ENCODE peak calls at places on chromosome 17, in four cellular contexts. W is colonic mucosa, H is mammary epithelial cell, P is left lung. O is an unnamed sample.

GRCh38 chr17:51056813-51057510 is 63.7 kb downstream of the SPAG9 start:
- DNase-seq in H (peak; percentile 89), P (no peak), W (peak; percentile 36), O (no peak)

GRCh38 chr17:28698253-28698941 is 13.3 kb downstream of the PROCA1 start:
- DNase-seq in W (peak; percentile 91), P (no peak), H (no peak), O (no peak)

GRCh38 chr17:8892338-8892690 is 24.8 kb upstream of the PIK3R6 start:
- DNase-seq in P (no peak), H (no peak), W (no peak), O (no peak)

GRCh38 chr17:79728908-79729471 is 1.8 kb upstream of the ENPP7 start:
- DNase-seq in P (no peak), W (no peak), H (no peak), O (no peak)

GRCh38 chr17:83189673-83190385 is 110.4 kb downstream of the METRNL start:
- DNase-seq in W (peak; percentile 29), P (peak; percentile 86), H (no peak), O (peak; percentile 36)

GRCh38 chr17:21075739-21076085 is 32.9 kb upstream of the USP22 start:
- DNase-seq in W (no peak), H (no peak), P (no peak), O (no peak)

GRCh38 chr17:43880420-43880991 is 26.8 kb downstream of the MPP2 start:
- DNase-seq in W (peak; percentile 69), P (peak; percentile 80), H (peak; percentile 25), O (no peak)

GRCh38 chr17:18377437-18378204 is at the start of gene EVPLL:
- DNase-seq in H (peak; percentile 94), W (peak; percentile 81), P (peak; percentile 91), O (no peak)

GRCh38 chr17:78263063-78263735 is 31.8 kb downstream of the TMEM235 start:
- DNase-seq in P (peak; percentile 90), H (no peak), W (peak; percentile 58), O (no peak)

GRCh38 chr17:45577571-45578279 is 87.2 kb upstream of the PLEKHM1 start:
- DNase-seq in P (no peak), H (no peak), W (no peak), O (no peak)

GRCh38 chr17:81523139-81524062 is 4.8 kb upstream of the FSCN2 start:
- DNase-seq in W (no peak), P (peak; percentile 65), H (no peak), O (no peak)

GRCh38 chr17:81083125-81083765 is 48.3 kb downstream of the BAIAP2 start:
- DNase-seq in P (no peak), H (no peak), W (no peak), O (no peak)

GRCh38 chr17:4854181-4854681 is 21.1 kb downstream of the MINK1 start:
- DNase-seq in H (peak; percentile 98), W (no peak), P (no peak), O (no peak)

GRCh38 chr17:67276075-67276474 is 31.1 kb upstream of the HELZ start:
- DNase-seq in P (no peak), W (no peak), H (no peak), O (no peak)

GRCh38 chr17:78806451-78806850 is 24.4 kb upstream of the CYTH1 start:
- DNase-seq in P (no peak), W (no peak), H (no peak), O (peak; percentile 80)

DNA sequence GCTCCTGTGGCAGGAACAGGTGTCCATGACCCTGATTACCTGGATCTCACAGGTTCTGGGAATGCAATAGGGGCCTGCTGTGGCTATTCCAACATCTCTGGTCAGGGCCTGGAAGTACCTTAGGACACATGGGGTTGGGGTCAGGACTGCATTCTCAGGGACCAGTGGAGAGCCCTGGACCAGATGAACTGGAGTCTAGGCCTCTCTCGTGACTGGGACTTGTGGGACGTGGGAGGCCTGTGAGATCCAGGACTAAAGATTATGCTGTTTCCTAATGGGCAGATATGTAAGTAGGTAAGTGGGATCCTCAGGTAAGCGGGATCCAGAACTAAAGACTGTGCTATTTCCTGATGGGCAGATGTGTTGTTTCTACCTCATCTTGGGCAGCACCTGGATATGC is 16.2 kb upstream of the CD300A start:
- DNase-seq in H (no peak), W (no peak), P (no peak), O (no peak)
- TF ChIP-seq CTCF in H (no peak), W (no peak), P (no peak), O (no peak)

GRCh38 chr17:40316571-40317344 is 7.8 kb downstream of the RARA start:
- DNase-seq in W (peak; percentile 76), H (peak; percentile 69), P (peak; percentile 87), O (no peak)
- H3K27ac ChIP-seq in W (peak overlapping the region; percentile 81), H (peak overlapping the region; percentile 72), P (peak overlapping the region; percentile 100), O (no peak overlapping the region)

GRCh38 chr17:34474706-34475105 is 104.7 kb upstream of the TMEM132E start:
- DNase-seq in W (no peak), H (no peak), P (no peak), O (no peak)
- H3K4me3 ChIP-seq in W (no peak overlapping the region), H (no peak overlapping the region), P (no peak overlapping the region), O (no peak overlapping the region)

GRCh38 chr17:16872836-16873653 is 98.9 kb downstream of the TNFRSF13B start:
- DNase-seq in H (peak; percentile 8), P (no peak), W (peak; percentile 64), O (peak; percentile 28)

GRCh38 chr17:16875662-16876061 is 96.3 kb downstream of the TNFRSF13B start:
- DNase-seq in H (no peak), W (no peak), P (no peak), O (no peak)

GRCh38 chr17:16872351-16872751 is 99.6 kb downstream of the TNFRSF13B start:
- DNase-seq in P (no peak), W (no peak), H (no peak), O (no peak)

GRCh38 chr17:16870253-16871245 is 101.4 kb downstream of the TNFRSF13B start:
- DNase-seq in W (no peak), H (no peak), P (no peak), O (no peak)

DNA sequence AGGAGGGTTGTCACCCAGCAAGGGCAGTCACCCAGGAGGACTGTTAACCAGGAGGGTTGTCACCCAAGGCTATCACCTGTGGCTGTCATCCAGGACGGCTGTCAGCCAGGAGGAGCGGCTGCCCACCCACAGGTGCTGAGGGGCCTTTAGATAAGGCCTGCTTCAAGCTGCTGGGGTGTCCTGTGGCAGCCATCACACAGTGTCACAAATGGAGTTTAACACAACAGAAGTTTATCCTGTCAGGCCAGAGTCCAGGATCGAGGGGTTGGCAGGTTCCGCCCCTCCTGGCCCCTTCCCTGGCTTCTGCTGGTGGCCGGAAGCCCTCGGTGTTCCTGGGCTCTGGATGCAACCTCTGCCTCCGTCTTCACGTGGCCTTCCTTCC is 98.3 kb downstream of the TNFRSF13B start:
- DNase-seq in W (no peak), H (no peak), P (no peak), O (no peak)
- TF ChIP-seq CTCF in W (no peak), H (no peak), P (no peak), O (no peak)

DNA sequence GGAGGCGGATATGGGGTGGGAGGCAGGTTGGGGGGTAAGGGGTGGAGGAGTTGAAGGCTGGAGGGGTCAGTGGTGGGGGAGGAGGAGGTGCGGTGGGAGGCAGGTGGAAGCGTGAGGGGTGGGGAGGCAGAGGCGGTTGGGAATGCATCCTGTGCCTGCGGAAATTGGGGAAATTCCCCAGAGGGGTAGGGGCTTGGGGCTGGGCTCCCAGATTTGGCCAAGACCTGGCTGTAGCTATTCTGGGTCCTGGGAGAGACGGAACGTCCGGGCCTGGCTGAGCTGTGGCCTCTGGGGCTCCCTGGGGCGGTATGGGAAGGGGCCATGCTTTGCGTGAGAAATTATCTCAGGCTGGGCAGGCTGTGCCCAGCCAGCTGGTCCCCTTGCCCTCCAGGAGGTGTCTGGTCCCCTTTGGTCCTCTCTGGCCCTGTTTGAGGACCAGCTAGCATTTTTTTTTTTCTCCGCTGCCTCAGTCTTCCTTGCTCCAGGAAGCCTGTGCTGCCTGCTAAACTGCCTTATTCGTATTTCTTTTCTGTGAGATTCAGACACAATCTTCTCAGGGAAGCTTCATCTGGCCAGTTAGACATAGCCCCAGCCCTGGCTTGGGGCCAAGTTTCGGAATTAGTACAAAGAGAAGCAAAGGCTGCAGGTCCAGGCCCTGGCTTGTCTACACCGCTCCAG is 7.3 kb upstream of the TRPV2 start:
- DNase-seq in W (peak; percentile 70), P (no peak), H (peak; percentile 61), O (no peak)
- H3K27ac ChIP-seq in W (peak overlapping the region; percentile 13), P (peak overlapping the region; percentile 65), H (no peak overlapping the region), O (no peak overlapping the region)

DNA sequence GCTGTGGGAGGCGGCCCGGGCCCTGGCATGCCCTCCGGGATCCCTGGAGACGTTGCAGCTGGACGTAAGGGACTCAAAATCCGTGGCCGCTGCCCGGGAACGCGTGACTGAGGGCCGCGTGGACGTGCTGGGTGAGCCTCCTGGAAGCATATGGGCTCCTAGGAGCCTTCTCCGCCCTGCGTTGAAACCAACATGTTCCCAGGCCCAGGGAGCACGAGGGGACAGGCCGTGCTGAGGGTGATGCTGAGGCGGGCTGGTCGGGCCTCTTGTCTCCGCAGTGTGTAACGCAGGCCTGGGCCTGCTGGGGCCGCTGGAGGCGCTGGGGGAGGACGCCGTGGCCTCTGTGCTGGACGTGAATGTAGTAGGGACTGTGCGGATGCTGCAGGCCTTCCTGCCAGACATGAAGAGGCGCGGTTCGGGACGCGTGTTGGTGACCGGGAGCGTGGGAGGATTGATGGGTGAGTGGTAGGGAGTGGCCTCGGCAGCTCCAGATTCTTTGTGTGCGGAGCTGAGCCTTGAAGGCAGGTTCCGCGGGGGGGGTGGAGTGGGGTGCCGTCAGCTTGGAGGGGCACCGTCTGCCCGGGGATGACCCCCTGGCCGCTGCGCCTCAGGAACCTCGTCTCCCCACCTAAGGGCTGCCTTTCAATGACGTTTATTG is 567 bp downstream of the HSD17B1 start:
- DNase-seq in H (peak; percentile 81), P (peak; percentile 78), W (no peak), O (no peak)
- H3K4me3 ChIP-seq in H (peak overlapping the region; percentile 81), P (no peak overlapping the region), W (no peak overlapping the region), O (no peak overlapping the region)

DNA sequence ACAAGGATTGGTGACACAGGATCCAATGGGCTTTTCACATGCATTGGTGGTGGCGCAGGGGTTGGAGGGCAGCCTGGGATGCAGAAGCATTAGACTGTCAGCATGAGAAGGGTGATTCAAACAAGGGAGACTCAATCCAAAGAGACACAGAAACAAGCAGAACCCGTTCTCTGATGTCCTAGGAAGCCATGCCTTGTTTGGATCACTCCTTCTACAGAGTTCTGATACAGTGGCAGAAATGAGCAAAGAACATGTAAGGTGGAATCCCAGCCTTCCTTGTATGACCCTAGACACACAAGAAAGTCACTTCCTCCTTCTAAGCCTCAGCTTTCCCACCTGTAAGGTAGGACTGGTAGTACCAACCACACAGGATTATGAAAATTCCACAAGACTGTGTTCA is 5.7 kb downstream of the KRT33B start:
- DNase-seq in W (no peak), H (no peak), P (no peak), O (no peak)
- TF ChIP-seq CTCF in W (no peak), H (no peak), P (no peak), O (no peak)

GRCh38 chr17:32483451-32484019 is 3.3 kb upstream of the CDK5R1 start:
- DNase-seq in W (peak; percentile 37), P (no peak), H (no peak), O (peak; percentile 52)
- H3K27ac ChIP-seq in W (no peak overlapping the region), P (no peak overlapping the region), H (no peak overlapping the region), O (peak overlapping the region; percentile 17)

O was measured in CD8-positive, alpha-beta T cell.